ENCODE peak calls at places on chromosomes 4 and X, in six cellular contexts. S is GM12878, L is IMR-90, B is A549, N is K562, F is HepG2. T is an unnamed sample.

GRCh38 chrX:100408643-100409315 is 1.3 kb downstream of the PCDH19 start:
- DNase-seq in S (no peak), L (no peak), B (no peak), N (no peak), F (no peak), T (peak; percentile 22)

GRCh38 chr4:145954924-145955339 is 16.3 kb upstream of the ZNF827 start:
- DNase-seq in S (no peak), L (peak; percentile 96), B (peak; percentile 74), N (peak; percentile 82), F (no peak), T (no peak)

GRCh38 chr4:37439809-37440518 is 195.4 kb downstream of the NWD2 start:
- DNase-seq in S (no peak), L (no peak), B (no peak), N (no peak), F (no peak), T (no peak)

GRCh38 chr4:39883645-39884044 is 94.1 kb downstream of the PDS5A start:
- DNase-seq in S (no peak), L (peak; percentile 25), B (no peak), N (no peak), F (no peak), T (no peak)

GRCh38 chr4:79442422-79442821 is 34.4 kb upstream of the GK2 start:
- DNase-seq in S (no peak), L (no peak), B (no peak), N (no peak), F (no peak), T (no peak)

GRCh38 chr4:152063301-152064235 is 302.8 kb upstream of the GATB start:
- DNase-seq in S (no peak), L (no peak), B (no peak), N (peak; percentile 6), F (no peak), T (peak; percentile 75)

GRCh38 chr4:119132306-119132705 is 3.3 kb upstream of the MYOZ2 start:
- DNase-seq in S (no peak), L (peak; percentile 28), B (no peak), N (no peak), F (no peak), T (no peak)

GRCh38 chr4:151862766-151863165 is 102.0 kb upstream of the GATB start:
- DNase-seq in S (no peak), L (peak; percentile 13), B (peak; percentile 42), N (no peak), F (no peak), T (no peak)

GRCh38 chrX:150155396-150156048 is 207.6 kb upstream of the MAMLD1 start:
- DNase-seq in S (no peak), L (peak; percentile 55), B (peak; percentile 58), N (no peak), F (no peak), T (peak; percentile 61)

GRCh38 chr4:56182356-56182755 is 204.9 kb downstream of the AASDH start:
- DNase-seq in S (no peak), L (no peak), B (no peak), N (no peak), F (no peak), T (no peak)

GRCh38 chr4:56186808-56187523 is 200.3 kb downstream of the AASDH start:
- DNase-seq in S (no peak), L (no peak), B (no peak), N (no peak), F (no peak), T (no peak)

GRCh38 chr4:56181140-56181950 is 205.9 kb downstream of the AASDH start:
- DNase-seq in S (no peak), L (no peak), B (no peak), N (peak; percentile 33), F (no peak), T (no peak)

GRCh38 chr4:56184214-56184613 is 203.1 kb downstream of the AASDH start:
- DNase-seq in S (no peak), L (no peak), B (no peak), N (no peak), F (no peak), T (no peak)

DNA sequence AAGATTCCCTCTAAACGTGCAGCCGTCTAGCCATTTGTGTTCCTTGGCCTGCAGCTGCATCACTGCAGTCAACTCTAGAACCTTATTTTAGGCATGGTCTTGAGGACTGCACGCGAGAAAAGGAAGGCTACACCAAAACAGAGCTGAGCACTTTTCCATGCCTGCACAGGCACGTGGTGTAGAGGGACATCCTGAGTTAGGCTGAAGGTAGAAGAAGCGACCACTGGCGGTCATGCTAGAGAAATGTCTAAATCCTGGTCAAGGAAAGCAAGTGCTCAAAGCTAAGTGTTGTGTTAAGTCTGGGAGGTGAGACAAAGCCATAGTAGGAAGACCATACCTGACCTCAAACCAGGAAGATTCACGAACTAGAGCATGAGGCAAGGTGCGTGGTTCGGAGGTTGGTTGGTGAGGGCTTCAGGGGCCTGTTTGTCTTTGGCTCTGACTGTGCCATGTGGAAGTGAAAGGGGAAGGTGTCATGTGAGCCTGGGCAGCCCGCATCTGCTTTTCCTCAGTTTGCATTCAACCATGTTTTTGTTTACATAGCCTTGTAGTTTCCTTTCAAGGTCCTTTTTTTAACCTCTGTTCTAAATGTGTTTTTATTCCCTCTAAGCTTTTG is 203.8 kb downstream of the AASDH start:
- DNase-seq in S (peak; percentile 7), L (no peak), B (peak; percentile 18), N (peak; percentile 55), F (no peak), T (no peak)
- TF ChIP-seq SMC3 in S (no peak), L (no peak), B (no peak), N (peak; percentile 35), F (no peak), T (no peak)

DNA sequence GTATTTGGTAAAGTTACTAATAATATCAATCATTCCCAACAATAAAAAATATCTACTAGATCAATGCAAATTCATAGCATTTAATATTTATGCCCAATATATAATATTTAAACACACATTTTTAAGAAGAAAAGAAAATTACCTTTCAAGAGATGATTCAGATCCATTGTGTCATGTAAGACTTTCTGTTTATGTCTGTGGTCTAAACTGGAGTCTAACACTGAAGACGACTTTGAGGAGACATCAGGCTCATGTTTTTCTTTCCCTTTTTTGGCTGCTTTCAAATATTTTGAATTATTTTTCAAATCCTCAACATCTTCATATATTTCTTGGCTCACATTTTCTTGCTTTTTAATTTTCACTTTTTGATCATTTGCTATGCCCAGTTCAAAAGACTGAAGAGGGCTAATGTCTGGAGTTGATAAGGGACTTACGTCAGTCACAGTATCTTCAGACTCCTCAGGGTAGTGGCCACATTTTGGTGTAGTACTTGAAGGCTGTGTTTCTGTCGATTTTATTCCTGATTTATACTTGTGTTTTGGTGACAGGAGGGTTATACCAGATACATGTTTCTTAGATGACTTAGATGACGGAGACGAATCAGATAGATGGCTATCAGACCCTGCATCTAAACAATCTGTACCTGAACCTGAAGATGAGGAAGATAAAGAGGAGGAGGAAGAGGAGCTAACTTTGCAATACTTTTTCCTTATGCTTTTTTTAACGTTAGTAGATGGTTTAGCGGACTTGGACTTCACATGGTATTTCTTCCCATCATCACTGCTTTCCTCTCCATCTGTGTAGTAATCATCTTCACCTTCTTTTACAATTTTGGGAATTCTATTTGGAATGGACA is 13.6 kb downstream of the CFAP97 start:
- DNase-seq in S (no peak), L (peak; percentile 41), B (no peak), N (peak; percentile 35), F (no peak), T (no peak)
- TF ChIP-seq SMC3 in S (no peak), L (no peak), B (no peak), N (no peak), F (no peak), T (no peak)

GRCh38 chrX:39834600-39834999 is 263.2 kb downstream of the BCOR start:
- DNase-seq in S (no peak), L (no peak), B (no peak), N (no peak), F (no peak), T (no peak)

GRCh38 chrX:39837688-39838087 is 260.1 kb downstream of the BCOR start:
- DNase-seq in S (no peak), L (no peak), B (no peak), N (no peak), F (no peak), T (no peak)

GRCh38 chrX:39835776-39836175 is 262.0 kb downstream of the BCOR start:
- DNase-seq in S (no peak), L (no peak), B (no peak), N (no peak), F (no peak), T (no peak)

GRCh38 chrX:39835241-39835640 is 262.5 kb downstream of the BCOR start:
- DNase-seq in S (no peak), L (no peak), B (no peak), N (no peak), F (no peak), T (no peak)

GRCh38 chrX:39836802-39837420 is 260.8 kb downstream of the BCOR start:
- DNase-seq in S (no peak), L (no peak), B (no peak), N (no peak), F (no peak), T (no peak)
- TF ChIP-seq SMC3 in S (no peak), L (no peak), B (no peak), N (no peak), F (no peak), T (no peak)

GRCh38 chr4:159346681-159347080 is 243.8 kb downstream of the RAPGEF2 start:
- DNase-seq in S (no peak), L (no peak), B (no peak), N (no peak), F (no peak), T (no peak)

GRCh38 chr4:159344877-159345276 is 242.0 kb downstream of the RAPGEF2 start:
- DNase-seq in S (no peak), L (no peak), B (no peak), N (no peak), F (no peak), T (no peak)

GRCh38 chr4:159342374-159342773 is 239.5 kb downstream of the RAPGEF2 start:
- DNase-seq in S (no peak), L (no peak), B (no peak), N (no peak), F (no peak), T (no peak)

DNA sequence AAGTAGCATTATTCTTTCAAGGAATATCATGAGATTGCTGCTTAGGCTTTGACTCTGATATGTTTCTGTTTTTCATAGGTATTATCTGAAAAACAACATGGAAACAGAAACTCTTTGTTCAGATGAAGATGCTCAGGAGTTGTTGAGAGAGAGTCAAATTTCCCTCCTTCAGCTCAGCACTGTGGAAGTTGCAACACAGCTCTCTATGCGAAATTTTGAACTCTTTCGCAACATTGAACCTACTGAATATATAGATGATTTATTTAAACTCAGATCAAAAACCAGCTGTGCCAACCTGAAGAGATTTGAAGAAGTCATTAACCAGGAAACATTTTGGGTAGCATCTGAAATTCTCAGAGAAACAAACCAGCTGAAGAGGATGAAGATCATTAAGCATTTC is 238.6 kb downstream of the RAPGEF2 start:
- DNase-seq in S (no peak), L (peak; percentile 72), B (no peak), N (no peak), F (peak; percentile 69), T (no peak)
- TF ChIP-seq SMC3 in S (no peak), L (no peak), B (no peak), N (no peak), F (peak; percentile 28), T (no peak)

GRCh38 chr4:7151668-7152227 is 40.6 kb upstream of the SORCS2 start:
- DNase-seq in S (no peak), L (no peak), B (no peak), N (peak; percentile 30), F (no peak), T (peak; percentile 74)
- TF ChIP-seq SMC3 in S (no peak), L (peak; percentile 11), B (no peak), N (no peak), F (peak; percentile 27), T (peak; percentile 60)